ENCODE peak calls at places on chromosomes 4 and X, in seven cellular contexts. One of them, this sample, is unnamed.

GRCh38 chr4:106615407-106615945 is 246.9 kb upstream of the GIMD1 start:
- DNase-seq in OCI-M1: no peak
- DNase-seq in RPMI7951: no peak
- DNase-seq in NCI-H2029: no peak
- DNase-seq in activated CD8-positive, alpha-beta memory T cell treated with anti-CD3 and anti-CD28 coated beads for 24 hours: no peak
- DNase-seq in HFF-Myc: no peak
- DNase-seq in lung: no peak
- DNase-seq in this sample: no peak

GRCh38 chr4:53863163-53863562 is 201.2 kb downstream of the CHIC2 start:
- DNase-seq in OCI-M1: no peak
- DNase-seq in RPMI7951: peak
- DNase-seq in NCI-H2029: no peak
- DNase-seq in activated CD8-positive, alpha-beta memory T cell treated with anti-CD3 and anti-CD28 coated beads for 24 hours: no peak
- DNase-seq in HFF-Myc: no peak
- DNase-seq in lung: no peak
- DNase-seq in this sample: no peak

GRCh38 chr4:101977096-101977495 is 186.6 kb downstream of the BANK1 start:
- DNase-seq in OCI-M1: no peak
- DNase-seq in RPMI7951: peak
- DNase-seq in NCI-H2029: no peak
- DNase-seq in activated CD8-positive, alpha-beta memory T cell treated with anti-CD3 and anti-CD28 coated beads for 24 hours: no peak
- DNase-seq in HFF-Myc: peak
- DNase-seq in lung: peak
- DNase-seq in this sample: peak

GRCh38 chrX:76555816-76556215 is 128.3 kb downstream of the MAGEE1 start:
- DNase-seq in OCI-M1: peak
- DNase-seq in RPMI7951: peak
- DNase-seq in NCI-H2029: no peak
- DNase-seq in activated CD8-positive, alpha-beta memory T cell treated with anti-CD3 and anti-CD28 coated beads for 24 hours: no peak
- DNase-seq in HFF-Myc: no peak
- DNase-seq in lung: no peak
- DNase-seq in this sample: peak

GRCh38 chrX:31036895-31037294 is 34.9 kb downstream of the FTHL17 start:
- DNase-seq in OCI-M1: peak
- DNase-seq in RPMI7951: peak
- DNase-seq in NCI-H2029: peak
- DNase-seq in activated CD8-positive, alpha-beta memory T cell treated with anti-CD3 and anti-CD28 coated beads for 24 hours: no peak
- DNase-seq in HFF-Myc: peak
- DNase-seq in lung: peak
- DNase-seq in this sample: peak

GRCh38 chr4:124783847-124784246 is 71.3 kb upstream of the ANKRD50 start:
- DNase-seq in OCI-M1: no peak
- DNase-seq in RPMI7951: no peak
- DNase-seq in NCI-H2029: no peak
- DNase-seq in activated CD8-positive, alpha-beta memory T cell treated with anti-CD3 and anti-CD28 coated beads for 24 hours: no peak
- DNase-seq in HFF-Myc: no peak
- DNase-seq in lung: no peak
- DNase-seq in this sample: no peak

GRCh38 chr4:153916273-153916755 is 127.4 kb upstream of the SFRP2 start:
- DNase-seq in OCI-M1: no peak
- DNase-seq in RPMI7951: peak
- DNase-seq in NCI-H2029: no peak
- DNase-seq in activated CD8-positive, alpha-beta memory T cell treated with anti-CD3 and anti-CD28 coated beads for 24 hours: peak
- DNase-seq in HFF-Myc: no peak
- DNase-seq in lung: no peak
- DNase-seq in this sample: no peak

GRCh38 chr4:48504352-48504751 is 14.3 kb downstream of the ZAR1 start:
- DNase-seq in OCI-M1: peak
- DNase-seq in RPMI7951: no peak
- DNase-seq in NCI-H2029: no peak
- DNase-seq in activated CD8-positive, alpha-beta memory T cell treated with anti-CD3 and anti-CD28 coated beads for 24 hours: no peak
- DNase-seq in HFF-Myc: no peak
- DNase-seq in lung: no peak
- DNase-seq in this sample: no peak

GRCh38 chr4:26912810-26913209 is 52.2 kb downstream of the STIM2 start:
- DNase-seq in OCI-M1: peak
- DNase-seq in RPMI7951: peak
- DNase-seq in NCI-H2029: no peak
- DNase-seq in activated CD8-positive, alpha-beta memory T cell treated with anti-CD3 and anti-CD28 coated beads for 24 hours: no peak
- DNase-seq in HFF-Myc: no peak
- DNase-seq in lung: no peak
- DNase-seq in this sample: no peak

GRCh38 chr4:36242629-36243354 is 1.5 kb downstream of the ARAP2 start:
- DNase-seq in OCI-M1: peak
- DNase-seq in RPMI7951: no peak
- DNase-seq in NCI-H2029: no peak
- DNase-seq in activated CD8-positive, alpha-beta memory T cell treated with anti-CD3 and anti-CD28 coated beads for 24 hours: no peak
- DNase-seq in HFF-Myc: no peak
- DNase-seq in lung: no peak
- DNase-seq in this sample: no peak

GRCh38 chr4:166045457-166045856 is 172.4 kb downstream of the TLL1 start:
- DNase-seq in OCI-M1: no peak
- DNase-seq in RPMI7951: no peak
- DNase-seq in NCI-H2029: no peak
- DNase-seq in activated CD8-positive, alpha-beta memory T cell treated with anti-CD3 and anti-CD28 coated beads for 24 hours: no peak
- DNase-seq in HFF-Myc: no peak
- DNase-seq in lung: no peak
- DNase-seq in this sample: no peak

GRCh38 chrX:103477496-103477895 is 41.8 kb downstream of the RAB40A start:
- DNase-seq in OCI-M1: no peak
- DNase-seq in RPMI7951: no peak
- DNase-seq in NCI-H2029: no peak
- DNase-seq in activated CD8-positive, alpha-beta memory T cell treated with anti-CD3 and anti-CD28 coated beads for 24 hours: no peak
- DNase-seq in HFF-Myc: no peak
- DNase-seq in lung: no peak
- DNase-seq in this sample: no peak

This sample was measured in SK-MEL-5.